ENCODE peak calls at places on chromosomes 2 and 18, in five cellular contexts. C is astrocyte of the spinal cord, X is choroid plexus epithelial cell, V is mesothelial cell of epicardium, L is heart right ventricle. Q is an unnamed sample.

GRCh38 chr2:128408349-128409305 is 90.0 kb upstream of the HS6ST1 start:
- DNase-seq in C (peak; percentile 63), X (peak; percentile 73), V (no peak), L (no peak), Q (peak; percentile 62)

GRCh38 chr2:177721815-177722552 is 329.4 kb downstream of the AGPS start:
- DNase-seq in C (no peak), X (no peak), V (no peak), L (no peak), Q (no peak)

GRCh38 chr2:168912466-168913170 is 11.5 kb downstream of the G6PC2 start:
- DNase-seq in C (peak; percentile 36), X (peak; percentile 31), V (no peak), L (peak; percentile 42), Q (no peak)

GRCh38 chr2:240397542-240397916 is 37.9 kb upstream of the GPC1 start:
- DNase-seq in C (no peak), X (no peak), V (no peak), L (no peak), Q (no peak)

GRCh38 chr18:50170004-50170403 is 24.9 kb downstream of the MYO5B start:
- DNase-seq in C (no peak), X (peak; percentile 12), V (no peak), L (no peak), Q (no peak)

GRCh38 chr2:97645112-97645699 is 656 bp upstream of the COX5B start:
- DNase-seq in C (peak; percentile 20), X (peak; percentile 32), V (no peak), L (peak; percentile 53), Q (no peak)

GRCh38 chr2:26706616-26707473 is 14.3 kb downstream of the KCNK3 start:
- DNase-seq in C (no peak), X (peak; percentile 27), V (no peak), L (no peak), Q (no peak)

GRCh38 chr2:135424849-135425248 is 106.2 kb downstream of the ZRANB3 start:
- DNase-seq in C (no peak), X (peak; percentile 10), V (no peak), L (no peak), Q (no peak)

GRCh38 chr2:86360781-86361180 is 23.4 kb upstream of the REEP1 start:
- DNase-seq in C (no peak), X (no peak), V (no peak), L (no peak), Q (no peak)

GRCh38 chr2:217903859-217904613 is 98.8 kb downstream of the TNS1 start:
- DNase-seq in C (peak; percentile 64), X (peak; percentile 73), V (no peak), L (peak; percentile 86), Q (no peak)

GRCh38 chr2:240205763-240206162 is 65.3 kb upstream of the OTOS start:
- DNase-seq in C (no peak), X (no peak), V (no peak), L (no peak), Q (no peak)

GRCh38 chr18:887716-888115 is 17.0 kb upstream of the ADCYAP1 start:
- DNase-seq in C (no peak), X (no peak), V (no peak), L (no peak), Q (no peak)

GRCh38 chr2:190856985-190857384 is 23.6 kb upstream of the GLS start:
- DNase-seq in C (no peak), X (no peak), V (no peak), L (no peak), Q (no peak)

GRCh38 chr2:19664651-19665050 is 237.1 kb downstream of the TTC32 start:
- DNase-seq in C (peak; percentile 58), X (no peak), V (no peak), L (no peak), Q (no peak)

GRCh38 chr2:8540552-8541055 is 141.3 kb upstream of the ID2 start:
- DNase-seq in C (no peak), X (no peak), V (no peak), L (no peak), Q (no peak)

GRCh38 chr2:4579977-4580376 is 876.6 kb downstream of the DCDC2C start:
- DNase-seq in C (no peak), X (no peak), V (no peak), L (no peak), Q (no peak)

GRCh38 chr2:10305715-10306114 is 3.0 kb downstream of the HPCAL1 start:
- DNase-seq in C (no peak), X (no peak), V (no peak), L (no peak), Q (no peak)

GRCh38 chr2:224645722-224646121 is 60.6 kb upstream of the CUL3 start:
- DNase-seq in C (no peak), X (no peak), V (no peak), L (no peak), Q (no peak)

GRCh38 chr2:53987336-53987921 is 16.6 kb upstream of the PSME4 start:
- DNase-seq in C (peak; percentile 68), X (peak; percentile 78), V (no peak), L (no peak), Q (no peak)

GRCh38 chr2:168730391-168730790 is 72.0 kb upstream of the NOSTRIN start:
- DNase-seq in C (peak; percentile 19), X (peak; percentile 27), V (no peak), L (no peak), Q (no peak)

GRCh38 chr2:114218368-114218767 is 224.1 kb upstream of the DPP10 start:
- DNase-seq in C (no peak), X (no peak), V (no peak), L (no peak), Q (no peak)

GRCh38 chr2:203413796-203414195 is 85.6 kb downstream of the ABI2 start:
- DNase-seq in C (no peak), X (no peak), V (no peak), L (no peak), Q (no peak)

GRCh38 chr2:237182422-237183123 is 96.9 kb downstream of the COPS8 start:
- DNase-seq in C (no peak), X (peak; percentile 72), V (no peak), L (no peak), Q (no peak)

GRCh38 chr2:167292430-167293171 is 404.3 kb downstream of the XIRP2 start:
- DNase-seq in C (peak; percentile 96), X (peak; percentile 98), V (peak; percentile 77), L (peak; percentile 85), Q (peak; percentile 94)

GRCh38 chr18:55861266-55861665 is 273.3 kb upstream of the TCF4 start:
- DNase-seq in C (peak; percentile 44), X (peak; percentile 75), V (no peak), L (no peak), Q (no peak)
- TF ChIP-seq CTCF in C (peak; percentile 76), X (peak; percentile 81), V (no peak), L (no peak), Q (peak; percentile 68)

DNA sequence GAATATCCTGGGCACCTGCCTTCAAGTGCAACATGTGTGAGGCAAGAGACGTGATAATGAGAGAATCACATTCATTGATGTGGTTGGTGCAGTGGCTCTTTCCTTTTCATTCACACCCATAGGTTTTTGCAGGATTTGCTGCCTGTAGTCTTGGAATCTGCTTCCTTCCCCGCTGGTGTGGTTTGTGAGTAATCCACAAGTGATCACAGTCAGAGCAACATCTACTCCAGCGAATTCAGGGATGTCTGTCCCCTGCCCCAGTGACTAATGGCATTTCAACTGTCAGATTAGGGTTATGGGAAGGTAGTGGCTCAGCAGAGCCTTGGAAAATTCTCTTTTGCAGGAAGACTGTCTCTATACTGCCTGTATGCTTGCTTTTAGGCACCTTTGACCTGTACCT is 225.5 kb upstream of the RBMS1 start:
- DNase-seq in C (peak; percentile 56), X (peak; percentile 41), V (no peak), L (no peak), Q (no peak)
- TF ChIP-seq CTCF in C (no peak), X (no peak), V (no peak), L (no peak), Q (no peak)

GRCh38 chr2:170716851-170717598 is 1.9 kb downstream of the SP5 start:
- DNase-seq in C (peak; percentile 26), X (peak; percentile 29), V (peak; percentile 48), L (peak; percentile 44), Q (no peak)
- TF ChIP-seq CTCF in C (peak; percentile 54), X (peak; percentile 41), V (peak; percentile 83), L (peak; percentile 33), Q (peak; percentile 86)

GRCh38 chr2:120503793-120504571 is 158.0 kb downstream of the INHBB start:
- DNase-seq in C (no peak), X (no peak), V (no peak), L (peak; percentile 73), Q (no peak)
- TF ChIP-seq CTCF in C (no peak), X (no peak), V (no peak), L (no peak), Q (no peak)

Q was measured in type B pancreatic cell.